ENCODE peak calls at places on chromosomes 3 and 15, in four cellular contexts. R is astrocyte of the spinal cord, A is choroid plexus epithelial cell, H is GM06990. D is an unnamed sample.

GRCh38 chr3:95994338-95994737 is 820.1 kb upstream of the EPHA6 start:
- DNase-seq in R (no peak), A (no peak), H (no peak), D (no peak)

GRCh38 chr15:61907753-61908086 is 152.5 kb downstream of the VPS13C start:
- DNase-seq in R (no peak), A (no peak), H (no peak), D (no peak)

GRCh38 chr3:99394831-99395733 is 243.3 kb upstream of the COL8A1 start:
- DNase-seq in R (peak), A (peak), H (no peak), D (peak)

GRCh38 chr3:81352867-81353266 is 408.6 kb downstream of the GBE1 start:
- DNase-seq in R (peak), A (peak), H (no peak), D (no peak)

GRCh38 chr15:60471314-60471713 is 7.6 kb downstream of the ICE2 start:
- DNase-seq in R (no peak), A (peak), H (no peak), D (no peak)

GRCh38 chr3:21041621-21042020 is 709.4 kb downstream of the ZNF385D start:
- DNase-seq in R (no peak), A (no peak), H (no peak), D (peak)

GRCh38 chr3:71127463-71128243 is 455.9 kb downstream of the FOXP1 start:
- DNase-seq in R (peak), A (peak), H (no peak), D (no peak)

GRCh38 chr15:22917556-22917955 is 62.6 kb downstream of the CYFIP1 start:
- DNase-seq in R (no peak), A (no peak), H (no peak), D (no peak)

GRCh38 chr15:57528940-57529565 is 62.7 kb upstream of the MYZAP start:
- DNase-seq in R (no peak), A (no peak), H (no peak), D (no peak)

GRCh38 chr3:32184187-32184730 is 54.2 kb upstream of the CMTM8 start:
- DNase-seq in R (no peak), A (no peak), H (no peak), D (no peak)

GRCh38 chr3:64109438-64109837 is 86.1 kb upstream of the PSMD6 start:
- DNase-seq in R (no peak), A (no peak), H (no peak), D (no peak)

GRCh38 chr15:91948001-91948608 is 94.6 kb downstream of the SLCO3A1 start:
- DNase-seq in R (peak), A (peak), H (no peak), D (no peak)

GRCh38 chr3:20288050-20288449 is 102.0 kb upstream of the SGO1 start:
- DNase-seq in R (no peak), A (no peak), H (no peak), D (no peak)

GRCh38 chr3:128498901-128499530 is 6.0 kb upstream of the GATA2 start:
- DNase-seq in R (no peak), A (no peak), H (no peak), D (no peak)

GRCh38 chr3:113532698-113533533 is 561 bp downstream of the SIDT1 start:
- DNase-seq in R (peak), A (no peak), H (peak), D (no peak)

GRCh38 chr3:129892857-129893615 is 475 bp downstream of the TMCC1 start:
- DNase-seq in R (no peak), A (no peak), H (peak), D (no peak)

GRCh38 chr3:113405180-113405579 is 36.1 kb downstream of the CFAP44 start:
- DNase-seq in R (peak), A (peak), H (no peak), D (peak)

GRCh38 chr3:160568989-160569388 is 3.6 kb upstream of the KPNA4 start:
- DNase-seq in R (no peak), A (no peak), H (no peak), D (no peak)

GRCh38 chr3:156483961-156484787 is 70.7 kb downstream of the SSR3 start:
- DNase-seq in R (peak), A (peak), H (peak), D (peak)

GRCh38 chr3:186511702-186512101 is 32.5 kb downstream of the CRYGS start:
- DNase-seq in R (no peak), A (no peak), H (no peak), D (no peak)

GRCh38 chr15:32677238-32677750 is 35.8 kb downstream of the SCG5 start:
- DNase-seq in R (no peak), A (peak), H (no peak), D (peak)

GRCh38 chr15:66359740-66360139 is 3.3 kb upstream of the TIPIN start:
- DNase-seq in R (no peak), A (no peak), H (no peak), D (peak)

GRCh38 chr15:75063338-75063737 is 39.9 kb downstream of the PPCDC start:
- DNase-seq in R (peak), A (peak), H (no peak), D (peak)

GRCh38 chr3:190747566-190747965 is 114.9 kb downstream of the GMNC start:
- DNase-seq in R (no peak), A (peak), H (no peak), D (no peak)

GRCh38 chr3:182686033-182686886 is 107.0 kb upstream of the ATP11B start:
- DNase-seq in R (no peak), A (no peak), H (no peak), D (no peak)

GRCh38 chr3:182682263-182683229 is 110.8 kb upstream of the ATP11B start:
- DNase-seq in R (peak), A (peak), H (peak), D (peak)

GRCh38 chr3:182683335-182684257 is 109.7 kb upstream of the ATP11B start:
- DNase-seq in R (peak), A (peak), H (peak), D (peak)
- H3K4me3 ChIP-seq in R (no peak), A (peak), H (peak), D (peak)

GRCh38 chr15:89382288-89382687 is 47.7 kb upstream of the POLG start:
- DNase-seq in R (no peak), A (no peak), H (no peak), D (no peak)

GRCh38 chr15:89379818-89380217 is 45.2 kb upstream of the POLG start:
- DNase-seq in R (no peak), A (no peak), H (no peak), D (no peak)

GRCh38 chr15:89381888-89382287 is 47.3 kb upstream of the POLG start:
- DNase-seq in R (no peak), A (no peak), H (no peak), D (no peak)

GRCh38 chr15:89379423-89379735 is 44.8 kb upstream of the POLG start:
- DNase-seq in R (no peak), A (no peak), H (no peak), D (no peak)

GRCh38 chr15:89381330-89381729 is 46.7 kb upstream of the POLG start:
- DNase-seq in R (no peak), A (no peak), H (no peak), D (no peak)
- TF ChIP-seq CTCF in R (no peak), A (no peak), H (no peak), D (no peak)

DNA sequence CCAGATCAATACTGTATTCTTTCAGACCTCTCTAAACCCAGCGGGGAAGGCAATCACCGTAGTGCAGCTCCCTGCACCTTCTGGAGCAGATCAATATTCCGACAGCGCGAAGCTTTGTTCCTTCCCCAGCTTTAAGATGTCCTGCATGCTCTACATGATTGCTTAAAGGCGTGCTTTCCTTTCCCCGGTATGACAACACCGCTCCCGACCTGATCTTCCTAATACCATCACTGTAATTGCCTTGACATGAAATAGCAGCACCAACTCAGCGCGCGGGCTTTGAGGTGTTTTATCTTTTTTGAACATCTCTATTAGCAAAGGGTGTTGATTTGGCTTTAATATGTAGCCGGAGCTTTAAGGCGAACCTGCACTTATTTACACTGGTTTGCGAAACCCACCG is 755.3 kb downstream of the NR2F2 start:
- DNase-seq in R (no peak), A (no peak), H (no peak), D (no peak)
- H3K4me3 ChIP-seq in R (no peak), A (no peak), H (no peak), D (no peak)

DNA sequence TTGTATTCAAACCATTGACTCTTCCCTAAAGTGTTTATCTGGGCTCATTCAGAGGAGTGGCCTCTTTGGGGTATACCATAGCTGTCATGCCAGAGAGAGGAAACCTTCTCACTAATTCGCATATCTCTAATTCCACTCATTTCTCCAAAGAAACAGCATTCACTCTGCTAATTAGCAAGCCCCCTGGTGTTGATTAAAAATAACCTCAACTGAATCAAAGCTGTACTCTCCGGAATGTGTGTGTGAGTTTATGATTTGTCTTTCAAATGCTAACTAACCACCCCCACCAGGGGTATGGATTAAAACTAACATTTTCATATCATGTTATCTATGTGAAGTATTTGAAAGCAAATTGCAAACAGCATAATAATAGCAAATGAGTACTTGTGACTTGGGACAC is 45.5 kb downstream of the PAQR5 start:
- DNase-seq in R (no peak), A (no peak), H (no peak), D (no peak)
- TF ChIP-seq CTCF in R (no peak), A (no peak), H (no peak), D (no peak)

DNA sequence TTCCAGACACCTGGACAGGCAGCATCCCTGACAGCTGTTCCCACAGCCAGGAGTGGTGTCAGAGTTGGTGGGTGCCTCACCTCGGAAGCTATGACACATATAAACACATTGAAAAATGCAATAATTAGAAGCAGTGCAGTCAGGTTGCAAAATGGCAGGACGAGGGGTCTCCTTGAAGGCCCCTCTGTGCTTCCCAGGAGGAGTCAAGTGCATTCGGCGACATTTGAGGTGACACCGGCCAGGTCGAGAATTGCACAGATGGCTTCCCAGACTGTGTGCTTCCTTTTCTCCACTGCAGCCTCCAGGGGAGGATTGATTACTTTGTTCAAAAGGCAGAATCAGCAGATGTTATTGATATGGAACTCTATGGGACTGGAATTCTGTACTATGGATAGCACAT is 163.1 kb downstream of the MINAR1 start:
- DNase-seq in R (no peak), A (no peak), H (no peak), D (no peak)
- H3K4me3 ChIP-seq in R (no peak), A (no peak), H (no peak), D (no peak)

D was measured in foreskin fibroblast.